ENCODE peak calls at places on chromosomes 6 and 20, in six cellular contexts. Q is GM04504; N is stimulated activated CD4-positive, alpha-beta T cell treated with anti-CD3 and anti-CD28 coated beads, Interleukin-4, amount 100 ng/mL, for 1 hour; D is endothelial cell; C is AG20443; W is adrenal gland. T is an unnamed sample.

GRCh38 chr6:28742668-28743270 is 181.0 kb downstream of the TRIM27 start:
- DNase-seq in Q (no peak), N (no peak), D (no peak), C (no peak), W (no peak), T (peak; percentile 18)

GRCh38 chr6:33330736-33331135 is 13.2 kb upstream of the ZBTB22 start:
- DNase-seq in Q (no peak), N (no peak), D (no peak), C (no peak), W (no peak), T (no peak)

GRCh38 chr20:1905693-1906092 is 10.5 kb downstream of the SIRPA start:
- DNase-seq in Q (no peak), N (no peak), D (no peak), C (no peak), W (no peak), T (no peak)

GRCh38 chr20:31485450-31486339 is 10.6 kb downstream of the REM1 start:
- DNase-seq in Q (no peak), N (no peak), D (peak; percentile 7), C (peak; percentile 82), W (peak; percentile 78), T (peak; percentile 64)

GRCh38 chr6:166361080-166361429 is 18.7 kb upstream of the SFT2D1 start:
- DNase-seq in Q (no peak), N (no peak), D (no peak), C (peak; percentile 58), W (no peak), T (peak; percentile 29)

GRCh38 chr20:44091026-44091425 is 96.0 kb downstream of the JPH2 start:
- DNase-seq in Q (no peak), N (no peak), D (no peak), C (no peak), W (no peak), T (no peak)

GRCh38 chr6:31158863-31159855 is 770 bp downstream of the TCF19 start:
- DNase-seq in Q (no peak), N (no peak), D (no peak), C (no peak), W (no peak), T (peak; percentile 41)

GRCh38 chr6:152976749-152977148 is 6.1 kb downstream of the FBXO5 start:
- DNase-seq in Q (no peak), N (no peak), D (no peak), C (no peak), W (no peak), T (no peak)